ENCODE peak calls at places on chromosome 4, in five cellular contexts. One of them, this sample, is unnamed.

GRCh38 chr4:96312049-96312685 is 472.3 kb downstream of the PDHA2 start:
- DNase-seq in midbrain: no peak
- DNase-seq in fibroblast of lung: no peak
- DNase-seq in GM23248: no peak
- DNase-seq in non-pigmented ciliary epithelial cell: no peak
- DNase-seq in this sample: peak; percentile 61

GRCh38 chr4:16194199-16194598 is 32.1 kb downstream of the TAPT1 start:
- DNase-seq in midbrain: no peak
- DNase-seq in fibroblast of lung: peak; percentile 91
- DNase-seq in GM23248: peak; percentile 63
- DNase-seq in non-pigmented ciliary epithelial cell: no peak
- DNase-seq in this sample: no peak

GRCh38 chr4:52751349-52751911 is at the start of gene ERVMER34-1:
- DNase-seq in midbrain: no peak
- DNase-seq in fibroblast of lung: peak; percentile 27
- DNase-seq in GM23248: peak; percentile 47
- DNase-seq in non-pigmented ciliary epithelial cell: no peak
- DNase-seq in this sample: peak; percentile 56

GRCh38 chr4:1396806-1397455 is 9.3 kb downstream of the NKX1-1 start:
- DNase-seq in midbrain: no peak
- DNase-seq in fibroblast of lung: no peak
- DNase-seq in GM23248: no peak
- DNase-seq in non-pigmented ciliary epithelial cell: no peak
- DNase-seq in this sample: no peak

GRCh38 chr4:17352357-17352756 is 159.5 kb downstream of the QDPR start:
- DNase-seq in midbrain: no peak
- DNase-seq in fibroblast of lung: no peak
- DNase-seq in GM23248: no peak
- DNase-seq in non-pigmented ciliary epithelial cell: no peak
- DNase-seq in this sample: no peak

GRCh38 chr4:125042031-125042430 is 272.7 kb upstream of the FAT4 start:
- DNase-seq in midbrain: no peak
- DNase-seq in fibroblast of lung: peak; percentile 91
- DNase-seq in GM23248: no peak
- DNase-seq in non-pigmented ciliary epithelial cell: no peak
- DNase-seq in this sample: no peak

GRCh38 chr4:62517721-62518120 is 1317.6 kb downstream of the ADGRL3 start:
- DNase-seq in midbrain: no peak
- DNase-seq in fibroblast of lung: peak; percentile 27
- DNase-seq in GM23248: no peak
- DNase-seq in non-pigmented ciliary epithelial cell: peak; percentile 13
- DNase-seq in this sample: no peak

GRCh38 chr4:87975466-87975865 is at the start of gene SPP1:
- DNase-seq in midbrain: peak; percentile 84
- DNase-seq in fibroblast of lung: peak; percentile 68
- DNase-seq in GM23248: peak; percentile 35
- DNase-seq in non-pigmented ciliary epithelial cell: no peak
- DNase-seq in this sample: peak; percentile 53

GRCh38 chr4:171794528-171794927 is 18.7 kb upstream of the GALNTL6 start:
- DNase-seq in midbrain: no peak
- DNase-seq in fibroblast of lung: no peak
- DNase-seq in GM23248: no peak
- DNase-seq in non-pigmented ciliary epithelial cell: no peak
- DNase-seq in this sample: no peak

GRCh38 chr4:160129439-160129838 is 1026.6 kb downstream of the RAPGEF2 start:
- DNase-seq in midbrain: no peak
- DNase-seq in fibroblast of lung: peak; percentile 67
- DNase-seq in GM23248: no peak
- DNase-seq in non-pigmented ciliary epithelial cell: peak; percentile 31
- DNase-seq in this sample: no peak

GRCh38 chr4:127124919-127125318 is 507.8 kb upstream of the INTU start:
- DNase-seq in midbrain: no peak
- DNase-seq in fibroblast of lung: peak; percentile 23
- DNase-seq in GM23248: peak; percentile 40
- DNase-seq in non-pigmented ciliary epithelial cell: no peak
- DNase-seq in this sample: no peak

GRCh38 chr4:73918058-73918457 is 48.9 kb downstream of the CXCL1 start:
- DNase-seq in midbrain: no peak
- DNase-seq in fibroblast of lung: no peak
- DNase-seq in GM23248: no peak
- DNase-seq in non-pigmented ciliary epithelial cell: no peak
- DNase-seq in this sample: no peak

GRCh38 chr4:15934259-15934658 is 4.3 kb downstream of the FGFBP1 start:
- DNase-seq in midbrain: no peak
- DNase-seq in fibroblast of lung: no peak
- DNase-seq in GM23248: no peak
- DNase-seq in non-pigmented ciliary epithelial cell: no peak
- DNase-seq in this sample: no peak

GRCh38 chr4:183175631-183176232 is 76.7 kb downstream of the WWC2 start:
- DNase-seq in midbrain: no peak
- DNase-seq in fibroblast of lung: peak; percentile 82
- DNase-seq in GM23248: peak; percentile 49
- DNase-seq in non-pigmented ciliary epithelial cell: no peak
- DNase-seq in this sample: no peak

GRCh38 chr4:10354225-10354624 is 103.0 kb downstream of the ZNF518B start:
- DNase-seq in midbrain: no peak
- DNase-seq in fibroblast of lung: no peak
- DNase-seq in GM23248: no peak
- DNase-seq in non-pigmented ciliary epithelial cell: no peak
- DNase-seq in this sample: no peak

GRCh38 chr4:151804821-151805220 is 44.0 kb upstream of the GATB start:
- DNase-seq in midbrain: no peak
- DNase-seq in fibroblast of lung: peak; percentile 57
- DNase-seq in GM23248: peak; percentile 7
- DNase-seq in non-pigmented ciliary epithelial cell: no peak
- DNase-seq in this sample: no peak

GRCh38 chr4:185540040-185540439 is 4.7 kb upstream of the PDLIM3 start:
- DNase-seq in midbrain: no peak
- DNase-seq in fibroblast of lung: no peak
- DNase-seq in GM23248: no peak
- DNase-seq in non-pigmented ciliary epithelial cell: no peak
- DNase-seq in this sample: no peak

GRCh38 chr4:113419631-113420030 is 341.9 kb downstream of the CAMK2D start:
- DNase-seq in midbrain: no peak
- DNase-seq in fibroblast of lung: no peak
- DNase-seq in GM23248: peak; percentile 15
- DNase-seq in non-pigmented ciliary epithelial cell: no peak
- DNase-seq in this sample: no peak

GRCh38 chr4:182194115-182194834 is 48.9 kb upstream of the TENM3 start:
- DNase-seq in midbrain: no peak
- DNase-seq in fibroblast of lung: peak; percentile 53
- DNase-seq in GM23248: no peak
- DNase-seq in non-pigmented ciliary epithelial cell: no peak
- DNase-seq in this sample: no peak

This sample was measured in G401.